ENCODE peak calls at places on chromosome 1, in five cellular contexts. I is fibroblast of the aortic adventitia, D is fibroblast of lung, C is progenitor cell of endocrine pancreas, T is HCT116. Z is an unnamed sample.

GRCh38 chr1:149925751-149926150 is 1.9 kb downstream of the SF3B4 start:
- DNase-seq in I (no peak), D (no peak), C (no peak), T (no peak), Z (no peak)

GRCh38 chr1:45765999-45766792 is 15.7 kb upstream of the IPP start:
- DNase-seq in I (no peak), D (no peak), C (no peak), T (no peak), Z (no peak)

GRCh38 chr1:82225407-82226197 is 424.9 kb downstream of the ADGRL2 start:
- DNase-seq in I (peak), D (peak), C (no peak), T (no peak), Z (no peak)

GRCh38 chr1:114828251-114828650 is 26.4 kb upstream of the SYCP1 start:
- DNase-seq in I (peak), D (no peak), C (no peak), T (no peak), Z (no peak)

GRCh38 chr1:202589190-202589680 is 121.0 kb downstream of the SYT2 start:
- DNase-seq in I (peak), D (peak), C (no peak), T (peak), Z (peak)

GRCh38 chr1:190205713-190206112 is 272.0 kb downstream of the BRINP3 start:
- DNase-seq in I (peak), D (peak), C (no peak), T (no peak), Z (no peak)

GRCh38 chr1:241821363-241821762 is 26.6 kb upstream of the EXO1 start:
- DNase-seq in I (peak), D (peak), C (no peak), T (no peak), Z (no peak)

GRCh38 chr1:17562375-17562774 is 22.9 kb downstream of the ARHGEF10L start:
- DNase-seq in I (no peak), D (no peak), C (no peak), T (no peak), Z (no peak)

GRCh38 chr1:173997796-173998195 is 24.4 kb downstream of the RC3H1 start:
- DNase-seq in I (no peak), D (peak), C (no peak), T (no peak), Z (no peak)

GRCh38 chr1:221174598-221174997 is 295.4 kb downstream of the HLX start:
- DNase-seq in I (peak), D (no peak), C (no peak), T (no peak), Z (no peak)

GRCh38 chr1:174795806-174796205 is 203.9 kb upstream of the CACYBP start:
- DNase-seq in I (no peak), D (no peak), C (no peak), T (no peak), Z (no peak)

GRCh38 chr1:155295942-155296267 is 5.3 kb downstream of the PKLR start:
- DNase-seq in I (no peak), D (no peak), C (no peak), T (no peak), Z (no peak)

GRCh38 chr1:90046635-90047034 is 51.7 kb downstream of the ZNF326 start:
- DNase-seq in I (no peak), D (no peak), C (no peak), T (no peak), Z (no peak)

GRCh38 chr1:20526267-20526666 is 18.3 kb upstream of the MUL1 start:
- DNase-seq in I (no peak), D (no peak), C (no peak), T (no peak), Z (no peak)
- TF ChIP-seq CTCF in I (no peak), D (no peak), C (no peak), T (no peak), Z (no peak)

GRCh38 chr1:58249729-58250586 is 296.6 kb downstream of the OMA1 start:
- DNase-seq in I (peak), D (peak), C (peak), T (no peak), Z (peak)
- TF ChIP-seq CTCF in I (no peak), D (no peak), C (no peak), T (no peak), Z (no peak)

GRCh38 chr1:29758764-29759499 is 522.6 kb downstream of the PTPRU start:
- DNase-seq in I (no peak), D (no peak), C (no peak), T (no peak), Z (no peak)
- TF ChIP-seq CTCF in I (no peak), D (no peak), C (no peak), T (no peak), Z (no peak)

GRCh38 chr1:243316366-243316989 is 60.6 kb downstream of the SDCCAG8 start:
- DNase-seq in I (no peak), D (no peak), C (no peak), T (no peak), Z (no peak)

GRCh38 chr1:243313635-243314536 is 58.0 kb downstream of the SDCCAG8 start:
- DNase-seq in I (peak), D (no peak), C (no peak), T (no peak), Z (no peak)

GRCh38 chr1:243315455-243315854 is 59.6 kb downstream of the SDCCAG8 start:
- DNase-seq in I (peak), D (no peak), C (no peak), T (no peak), Z (no peak)

GRCh38 chr1:243312962-243313634 is 57.3 kb downstream of the SDCCAG8 start:
- DNase-seq in I (peak), D (no peak), C (no peak), T (no peak), Z (no peak)

GRCh38 chr1:243315933-243316332 is 60.1 kb downstream of the SDCCAG8 start:
- DNase-seq in I (peak), D (no peak), C (no peak), T (no peak), Z (no peak)
- TF ChIP-seq CTCF in I (no peak), D (no peak), C (no peak), T (no peak), Z (no peak)

Z was measured in endothelial cell.